ENCODE peak calls at places on chromosomes 13 and 19, in six cellular contexts. W, K, T, R, U and X are unnamed samples.

GRCh38 chr13:113458218-113459065 is 5.2 kb upstream of the ADPRHL1 start:
- DNase-seq in K (peak), W (peak), U (no peak), R (no peak), T (peak), X (no peak)

GRCh38 chr19:11191273-11191755 is 6.0 kb downstream of the KANK2 start:
- DNase-seq in T (no peak), U (peak), R (no peak), K (peak), W (peak), X (no peak)

GRCh38 chr19:49716154-49716553 is 25.2 kb downstream of the CPT1C start:
- DNase-seq in U (peak), K (peak), W (no peak), R (no peak), T (no peak), X (no peak)

GRCh38 chr19:6238643-6239281 is 41.0 kb downstream of the MLLT1 start:
- DNase-seq in U (no peak), K (no peak), T (no peak), W (peak), R (no peak), X (no peak)

GRCh38 chr13:95906999-95907398 is 146.2 kb downstream of the UGGT2 start:
- DNase-seq in W (no peak), R (no peak), T (no peak), U (no peak), K (no peak), X (no peak)

GRCh38 chr13:28707629-28708427 is 10.9 kb downstream of the SLC46A3 start:
- DNase-seq in R (no peak), U (peak), W (peak), K (peak), T (no peak), X (no peak)

GRCh38 chr19:2239771-2240770 is 3.4 kb downstream of the SF3A2 start:
- DNase-seq in R (no peak), T (no peak), K (no peak), U (no peak), W (peak), X (peak)

GRCh38 chr19:48491793-48492123 is 19.9 kb downstream of the LMTK3 start:
- DNase-seq in T (peak), R (peak), K (no peak), U (no peak), W (no peak), X (no peak)

GRCh38 chr19:10724573-10725071 is 6.7 kb downstream of the DNM2 start:
- DNase-seq in R (no peak), T (no peak), K (no peak), W (no peak), U (peak), X (no peak)

GRCh38 chr13:50484472-50485113 is 358.9 kb downstream of the DLEU7 start:
- DNase-seq in K (no peak), T (no peak), U (no peak), W (no peak), R (no peak), X (no peak)

GRCh38 chr19:8310342-8311055 is 2.3 kb upstream of the CD320 start:
- DNase-seq in U (no peak), T (no peak), W (no peak), R (no peak), K (no peak), X (no peak)

GRCh38 chr19:31641591-31641990 is 292.4 kb upstream of the TSHZ3 start:
- DNase-seq in R (no peak), K (no peak), U (no peak), T (no peak), W (no peak), X (no peak)

GRCh38 chr19:1657632-1658445 is 5.4 kb upstream of the TCF3 start:
- DNase-seq in W (no peak), R (no peak), U (no peak), T (peak), K (no peak), X (no peak)

GRCh38 chr19:55958356-55958755 is 10.7 kb downstream of the NLRP8 start:
- DNase-seq in T (no peak), W (no peak), U (no peak), K (no peak), R (no peak), X (no peak)

GRCh38 chr13:101474419-101474957 is 22.0 kb downstream of the ITGBL1 start:
- DNase-seq in U (no peak), T (peak), R (no peak), W (peak), K (peak), X (peak)

GRCh38 chr13:33868343-33868994 is 50.5 kb downstream of the RFC3 start:
- DNase-seq in R (no peak), U (no peak), W (no peak), K (no peak), T (no peak), X (no peak)

DNA sequence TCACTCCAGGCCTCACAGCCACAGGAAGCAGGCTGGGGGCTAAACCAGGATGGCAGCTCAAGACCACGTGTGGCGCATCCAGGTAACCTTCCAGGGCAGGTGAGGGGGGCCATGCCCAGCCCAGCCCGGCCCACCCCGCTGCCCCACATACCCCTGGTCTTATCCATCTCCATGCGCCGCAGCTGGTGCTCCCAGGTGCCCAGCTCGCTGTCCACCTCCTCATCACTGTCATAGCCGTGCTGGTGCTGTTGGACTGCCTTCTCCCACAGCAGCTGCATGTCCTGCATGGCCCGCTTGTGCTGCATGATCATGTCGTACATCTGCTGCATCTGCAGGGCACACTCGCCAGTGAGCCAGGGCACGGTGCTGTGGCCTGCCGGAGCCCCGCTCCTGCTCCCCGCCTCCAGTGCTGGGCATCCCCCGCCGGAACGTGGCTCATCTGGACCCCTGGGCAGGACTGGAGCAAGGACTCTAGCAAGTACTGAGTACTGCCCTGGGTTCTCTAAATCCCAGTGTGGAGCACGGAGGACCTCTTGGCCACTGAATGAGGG is 6.0 kb upstream of the TM6SF2 start:
- DNase-seq in R (no peak), U (no peak), W (no peak), K (no peak), T (no peak), X (no peak)
- H3K14ac ChIP-seq in R (no peak), U (no peak), W (no peak), K (no peak), T (no peak), X (no peak)

GRCh38 chr19:54448774-54449700 is at the start of gene LENG8:
- DNase-seq in K (peak), W (peak), T (peak), U (peak), R (no peak), X (peak)
- H2BK5ac ChIP-seq in K (peak), W (peak), T (no peak), U (peak), R (peak), X (peak)

DNA sequence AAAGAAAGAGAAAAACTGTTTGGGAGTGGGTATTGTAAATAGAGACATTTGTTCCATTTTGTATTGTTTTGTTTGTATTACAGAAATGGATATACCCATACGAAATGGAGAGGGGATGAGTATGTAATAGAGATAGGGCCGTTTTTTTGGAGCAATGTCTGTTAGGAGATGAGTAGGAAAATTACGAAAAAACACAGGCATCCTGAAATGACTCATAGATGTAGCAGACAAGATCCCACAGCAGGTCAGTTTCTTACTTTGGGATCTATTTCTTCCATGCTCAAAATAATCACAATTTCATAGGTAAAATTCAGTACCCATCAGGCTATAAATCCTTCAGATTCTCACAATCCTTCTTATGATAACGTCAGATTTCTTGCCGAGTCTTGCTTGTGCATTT is 779.4 kb upstream of the SLITRK1 start:
- DNase-seq in R (no peak), U (no peak), K (no peak), W (peak), T (no peak), X (no peak)
- H3K14ac ChIP-seq in R (no peak), U (no peak), K (no peak), W (no peak), T (no peak), X (no peak)

GRCh38 chr19:40690050-40690698 is at the start of gene NUMBL:
- DNase-seq in K (no peak), W (no peak), T (no peak), R (no peak), U (no peak), X (peak)
- H2BK5ac ChIP-seq in K (peak), W (peak), T (no peak), R (peak), U (no peak), X (peak)

GRCh38 chr13:76713280-76713679 is 172.9 kb downstream of the KCTD12 start:
- DNase-seq in K (no peak), R (no peak), U (no peak), T (no peak), W (no peak), X (no peak)

GRCh38 chr13:76715043-76715442 is 171.2 kb downstream of the KCTD12 start:
- DNase-seq in U (no peak), R (no peak), K (no peak), W (no peak), T (no peak), X (no peak)

GRCh38 chr13:76709851-76710250 is 176.4 kb downstream of the KCTD12 start:
- DNase-seq in U (no peak), W (peak), R (no peak), T (no peak), K (no peak), X (no peak)

GRCh38 chr13:76708138-76708537 is 178.1 kb downstream of the KCTD12 start:
- DNase-seq in R (no peak), W (no peak), K (no peak), U (no peak), T (no peak), X (no peak)

GRCh38 chr13:76711515-76712182 is 174.6 kb downstream of the KCTD12 start:
- DNase-seq in U (peak), W (peak), K (peak), T (no peak), R (no peak), X (no peak)
- H3K14ac ChIP-seq in U (no peak), W (peak), K (no peak), T (no peak), R (no peak), X (no peak)